ENCODE peak calls at places on chromosomes 7 and 10, in ten cellular contexts. Q, K, L, M, W, A, U, S, R and X are unnamed samples.

GRCh38 chr7:54541941-54542618 is at the start of gene VSTM2A:
- DNase-seq in S (no peak), M (no peak), A (peak; percentile 40), W (peak; percentile 33), L (peak; percentile 70), Q (no peak), R (no peak), K (no peak), U (no peak), X (no peak)

GRCh38 chr10:1560535-1561192 is 176.7 kb downstream of the ADARB2 start:
- DNase-seq in S (no peak), A (no peak), M (no peak), U (no peak), W (no peak), Q (no peak), K (peak; percentile 35), L (no peak), R (peak; percentile 12), X (no peak)

GRCh38 chr7:70602135-70602534 is 529.8 kb upstream of the GALNT17 start:
- DNase-seq in S (no peak), L (no peak), R (no peak), M (no peak), A (no peak), U (no peak), W (no peak), K (no peak), Q (no peak), X (no peak)

GRCh38 chr10:28920091-28920490 is 242.8 kb downstream of the BAMBI start:
- DNase-seq in A (no peak), U (no peak), S (no peak), W (no peak), R (no peak), L (no peak), K (no peak), M (no peak), Q (no peak), X (no peak)

GRCh38 chr7:154682003-154682402 is 320.9 kb downstream of the PAXIP1 start:
- DNase-seq in K (no peak), L (no peak), M (no peak), W (no peak), A (no peak), R (no peak), U (no peak), S (no peak), Q (no peak), X (no peak)

GRCh38 chr10:69505636-69506318 is 54.5 kb downstream of the TSPAN15 start:
- DNase-seq in S (no peak), U (no peak), W (no peak), L (no peak), Q (no peak), A (peak; percentile 11), K (no peak), R (no peak), M (no peak), X (peak; percentile 12)

GRCh38 chr10:70381491-70382421 is 669 bp downstream of the LRRC20 start:
- DNase-seq in K (peak; percentile 75), Q (peak; percentile 13), A (no peak), R (peak; percentile 75), W (peak; percentile 46), S (peak; percentile 39), U (no peak), M (no peak), L (peak; percentile 68), X (peak; percentile 33)

GRCh38 chr7:48992816-48993215 is 68.5 kb downstream of the CDC14C start:
- DNase-seq in W (no peak), S (no peak), Q (no peak), M (no peak), R (no peak), L (no peak), K (no peak), U (no peak), A (no peak), X (no peak)

GRCh38 chr7:50851451-50851850 is 68.8 kb upstream of the GRB10 start:
- DNase-seq in M (no peak), Q (peak; percentile 54), K (no peak), L (no peak), U (no peak), W (no peak), A (no peak), R (no peak), S (peak; percentile 10), X (no peak)

GRCh38 chr7:145957160-145957890 is 159.3 kb upstream of the CNTNAP2 start:
- DNase-seq in S (no peak), R (no peak), U (no peak), Q (no peak), M (no peak), L (no peak), W (no peak), K (no peak), A (no peak), X (no peak)

GRCh38 chr10:31099664-31100063 is 68.0 kb upstream of the ZNF438 start:
- DNase-seq in R (no peak), U (peak; percentile 81), M (no peak), A (no peak), K (no peak), Q (peak; percentile 36), L (no peak), W (peak; percentile 48), S (peak; percentile 46), X (no peak)

GRCh38 chr10:55491712-55492111 is 690.7 kb upstream of the PCDH15 start:
- DNase-seq in W (no peak), R (no peak), K (no peak), Q (no peak), S (no peak), L (no peak), A (no peak), U (no peak), M (no peak), X (no peak)

GRCh38 chr7:66297579-66297978 is 92.4 kb downstream of the TPST1 start:
- DNase-seq in U (no peak), Q (no peak), M (no peak), R (no peak), A (no peak), S (no peak), K (no peak), L (no peak), W (no peak), X (no peak)

GRCh38 chr7:51108134-51108533 is 208.5 kb downstream of the COBL start:
- DNase-seq in R (no peak), L (no peak), U (no peak), Q (no peak), S (no peak), A (no peak), M (no peak), W (no peak), K (no peak), X (no peak)

GRCh38 chr7:35036361-35037171 is 719 bp downstream of the DPY19L1 start:
- DNase-seq in Q (peak; percentile 53), S (peak; percentile 74), W (peak; percentile 76), L (peak; percentile 85), U (no peak), K (peak; percentile 71), A (peak; percentile 66), R (peak; percentile 85), M (peak; percentile 20), X (peak; percentile 50)

GRCh38 chr10:30357075-30357801 is 8.2 kb upstream of the MTPAP start:
- DNase-seq in L (no peak), M (no peak), R (no peak), Q (no peak), W (no peak), S (no peak), A (no peak), K (no peak), U (no peak), X (no peak)

GRCh38 chr7:99014113-99014985 is 129.6 kb downstream of the SMURF1 start:
- DNase-seq in U (no peak), L (peak; percentile 51), R (no peak), M (no peak), S (peak; percentile 17), A (peak; percentile 65), W (no peak), K (peak; percentile 51), Q (no peak), X (peak; percentile 10)
- TF ChIP-seq POLR2A in U (no peak), L (no peak), R (no peak), M (no peak), S (no peak), A (no peak), W (no peak), K (no peak), Q (no peak), X (no peak)

GRCh38 chr10:32961892-32962369 is 3.9 kb upstream of the ITGB1 start:
- DNase-seq in L (no peak), A (no peak), Q (peak; percentile 93), W (no peak), R (no peak), S (no peak), U (peak; percentile 69), K (no peak), M (no peak), X (no peak)
- TF ChIP-seq CTCF in L (no peak), A (no peak), Q (peak; percentile 34), W (no peak), R (no peak), S (no peak), U (no peak), K (no peak), M (no peak), X (no peak)

DNA sequence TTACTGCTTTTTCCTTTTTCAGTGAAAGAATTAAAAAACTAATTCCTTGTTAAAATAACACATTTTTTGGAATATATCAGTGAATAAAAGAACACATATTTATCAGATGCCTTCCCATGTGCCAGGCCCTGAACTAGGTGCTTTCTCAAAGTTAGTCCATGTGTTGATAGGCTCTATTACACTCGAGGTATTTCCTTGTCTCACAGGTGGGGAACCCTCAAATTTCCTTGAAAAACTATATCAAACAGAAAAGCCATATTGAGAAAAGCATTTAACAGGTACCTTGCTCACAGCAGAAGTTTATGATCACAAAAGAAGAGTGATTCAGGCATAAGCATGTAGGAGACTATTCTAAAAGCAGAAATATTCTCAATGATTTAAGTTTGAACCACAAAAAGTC is 75.6 kb upstream of the OGDHL start:
- DNase-seq in S (no peak), L (no peak), Q (no peak), W (no peak), A (no peak), M (no peak), U (no peak), R (no peak), K (no peak), X (no peak)
- H3K36me3 ChIP-seq in S (peaks cover 74% of the 10 kb centered on the region), L (no peaks in the 10 kb centered on the region), Q (peaks cover 17% of the 10 kb centered on the region), W (no peaks in the 10 kb centered on the region), A (no peaks in the 10 kb centered on the region), M (no peaks in the 10 kb centered on the region), U (peaks cover 5% of the 10 kb centered on the region), R (peaks cover 94% of the 10 kb centered on the region), K (peaks cover 52% of the 10 kb centered on the region), X (no peaks in the 10 kb centered on the region)

DNA sequence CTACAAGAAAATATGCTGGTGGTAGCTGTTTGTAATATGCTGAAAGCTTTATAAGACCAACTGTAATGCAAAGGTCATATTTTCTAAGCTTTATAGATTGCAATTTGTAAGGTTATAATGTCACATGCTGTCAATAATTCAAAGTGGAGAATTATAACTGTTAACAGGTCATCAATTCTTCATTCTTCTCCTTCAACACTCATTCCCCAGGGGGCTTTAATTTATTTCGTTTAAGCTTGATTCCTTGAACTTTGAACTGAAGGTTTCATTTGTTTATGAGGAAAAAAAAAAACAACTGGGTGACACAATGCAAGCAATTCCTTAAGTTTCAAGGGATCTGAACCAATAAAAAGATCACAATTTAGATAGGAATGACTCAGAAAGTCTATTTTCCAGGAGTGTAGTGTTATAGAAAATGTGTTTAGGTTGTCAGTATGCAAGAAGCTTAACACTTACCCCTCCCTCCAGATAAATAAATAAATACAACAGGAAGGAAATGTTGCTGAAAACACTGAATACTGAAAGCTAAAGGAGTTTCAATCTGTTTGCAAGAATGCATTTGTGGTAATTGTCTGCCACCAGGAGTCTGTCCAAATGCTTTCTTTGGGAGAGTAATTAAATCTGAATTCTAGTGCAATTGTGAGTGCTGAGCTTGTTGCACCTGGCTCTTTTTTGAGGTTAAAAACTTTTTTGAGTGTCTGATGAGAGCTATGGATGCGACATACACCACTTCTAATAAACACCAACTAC is 183.6 kb downstream of the SORCS1 start:
- DNase-seq in W (no peak), K (no peak), R (no peak), M (no peak), U (no peak), L (no peak), S (no peak), A (no peak), Q (no peak), X (no peak)
- TF ChIP-seq POLR2A in W (no peak), K (no peak), R (no peak), M (no peak), U (no peak), L (no peak), S (no peak), A (no peak), Q (no peak), X (no peak)